ENCODE peak calls at places on chromosomes 4 and X, in five cellular contexts. One of them, this sample, is unnamed.

GRCh38 chrX:63930140-63930539 is 145.1 kb upstream of the ARHGEF9 start:
- DNase-seq in fibroblast of lung: no peak
- DNase-seq in tibial nerve: no peak
- DNase-seq in hepatocyte: no peak
- DNase-seq in neuronal stem cell: peak
- DNase-seq in this sample: no peak

GRCh38 chrX:71103110-71103983 is 3.2 kb downstream of the CXorf65 start:
- DNase-seq in tibial nerve: no peak
- DNase-seq in fibroblast of lung: no peak
- DNase-seq in hepatocyte: peak
- DNase-seq in neuronal stem cell: no peak
- DNase-seq in this sample: no peak

GRCh38 chr4:7960790-7961655 is 21.4 kb upstream of the AFAP1 start:
- DNase-seq in neuronal stem cell: no peak
- DNase-seq in tibial nerve: no peak
- DNase-seq in hepatocyte: peak
- DNase-seq in fibroblast of lung: peak
- DNase-seq in this sample: no peak

GRCh38 chr4:41287852-41288251 is 31.1 kb downstream of the UCHL1 start:
- DNase-seq in fibroblast of lung: no peak
- DNase-seq in hepatocyte: no peak
- DNase-seq in neuronal stem cell: no peak
- DNase-seq in tibial nerve: no peak
- DNase-seq in this sample: no peak

GRCh38 chr4:97072666-97073065 is 1070.6 kb downstream of the STPG2 start:
- DNase-seq in tibial nerve: no peak
- DNase-seq in neuronal stem cell: no peak
- DNase-seq in hepatocyte: no peak
- DNase-seq in fibroblast of lung: no peak
- DNase-seq in this sample: no peak

GRCh38 chr4:146059153-146059552 is 116.4 kb upstream of the LSM6 start:
- DNase-seq in hepatocyte: no peak
- DNase-seq in fibroblast of lung: no peak
- DNase-seq in neuronal stem cell: no peak
- DNase-seq in tibial nerve: no peak
- DNase-seq in this sample: no peak

GRCh38 chr4:52889778-52890400 is 27.8 kb downstream of the RASL11B start:
- DNase-seq in tibial nerve: no peak
- DNase-seq in fibroblast of lung: no peak
- DNase-seq in hepatocyte: no peak
- DNase-seq in neuronal stem cell: no peak
- DNase-seq in this sample: no peak

GRCh38 chr4:142485452-142485851 is 360.6 kb downstream of the INPP4B start:
- DNase-seq in hepatocyte: no peak
- DNase-seq in fibroblast of lung: no peak
- DNase-seq in neuronal stem cell: no peak
- DNase-seq in tibial nerve: no peak
- DNase-seq in this sample: no peak

GRCh38 chr4:14560577-14560976 is 441.7 kb upstream of the CPEB2 start:
- DNase-seq in hepatocyte: no peak
- DNase-seq in tibial nerve: no peak
- DNase-seq in fibroblast of lung: no peak
- DNase-seq in neuronal stem cell: no peak
- DNase-seq in this sample: no peak

GRCh38 chr4:25862411-25863346 is at the start of gene SEL1L3:
- DNase-seq in fibroblast of lung: no peak
- DNase-seq in neuronal stem cell: peak
- DNase-seq in tibial nerve: no peak
- DNase-seq in hepatocyte: peak
- DNase-seq in this sample: no peak

GRCh38 chr4:29405151-29405550 is 1315.0 kb upstream of the PCDH7 start:
- DNase-seq in tibial nerve: no peak
- DNase-seq in hepatocyte: no peak
- DNase-seq in neuronal stem cell: no peak
- DNase-seq in fibroblast of lung: peak
- DNase-seq in this sample: no peak

GRCh38 chr4:183182873-183183725 is 84.0 kb downstream of the WWC2 start:
- DNase-seq in tibial nerve: peak
- DNase-seq in fibroblast of lung: peak
- DNase-seq in neuronal stem cell: peak
- DNase-seq in hepatocyte: peak
- DNase-seq in this sample: no peak

GRCh38 chr4:178271386-178271785 is 829.1 kb upstream of the AGA start:
- DNase-seq in hepatocyte: no peak
- DNase-seq in tibial nerve: no peak
- DNase-seq in neuronal stem cell: no peak
- DNase-seq in fibroblast of lung: no peak
- DNase-seq in this sample: no peak

GRCh38 chr4:121958777-121959176 is 6.9 kb upstream of the TRPC3 start:
- DNase-seq in neuronal stem cell: no peak
- DNase-seq in fibroblast of lung: no peak
- DNase-seq in tibial nerve: no peak
- DNase-seq in hepatocyte: no peak
- DNase-seq in this sample: no peak

GRCh38 chr4:2787230-2788100 is 5.4 kb upstream of the SH3BP2 start:
- DNase-seq in tibial nerve: no peak
- DNase-seq in fibroblast of lung: no peak
- DNase-seq in neuronal stem cell: no peak
- DNase-seq in hepatocyte: no peak
- DNase-seq in this sample: no peak

GRCh38 chrX:124341361-124342132 is 4.8 kb upstream of the SH2D1A start:
- DNase-seq in hepatocyte: no peak
- DNase-seq in tibial nerve: no peak
- DNase-seq in neuronal stem cell: no peak
- DNase-seq in fibroblast of lung: no peak
- DNase-seq in this sample: no peak

GRCh38 chr4:161714022-161714751 is 449.6 kb downstream of the FSTL5 start:
- DNase-seq in hepatocyte: no peak
- DNase-seq in tibial nerve: no peak
- DNase-seq in fibroblast of lung: peak
- DNase-seq in neuronal stem cell: peak
- DNase-seq in this sample: no peak

GRCh38 chr4:31461425-31461824 is 741.3 kb downstream of the PCDH7 start:
- DNase-seq in fibroblast of lung: peak
- DNase-seq in neuronal stem cell: no peak
- DNase-seq in tibial nerve: no peak
- DNase-seq in hepatocyte: no peak
- DNase-seq in this sample: no peak

GRCh38 chr4:74056114-74056857 is 17.8 kb upstream of the CXCL3 start:
- DNase-seq in fibroblast of lung: peak
- DNase-seq in neuronal stem cell: no peak
- DNase-seq in hepatocyte: no peak
- DNase-seq in tibial nerve: no peak
- DNase-seq in this sample: no peak

GRCh38 chr4:3145251-3145908 is 70.9 kb downstream of the HTT start:
- DNase-seq in neuronal stem cell: no peak
- DNase-seq in tibial nerve: no peak
- DNase-seq in fibroblast of lung: peak
- DNase-seq in hepatocyte: no peak
- DNase-seq in this sample: no peak

GRCh38 chr4:168589154-168589553 is 92.3 kb downstream of the PALLD start:
- DNase-seq in fibroblast of lung: peak
- DNase-seq in neuronal stem cell: no peak
- DNase-seq in tibial nerve: no peak
- DNase-seq in hepatocyte: peak
- DNase-seq in this sample: no peak

GRCh38 chr4:8647626-8648025 is 55.1 kb downstream of the CPZ start:
- DNase-seq in neuronal stem cell: no peak
- DNase-seq in hepatocyte: no peak
- DNase-seq in fibroblast of lung: no peak
- DNase-seq in tibial nerve: no peak
- DNase-seq in this sample: no peak

GRCh38 chr4:109609431-109609830 is 49.4 kb downstream of the MCUB start:
- DNase-seq in tibial nerve: no peak
- DNase-seq in neuronal stem cell: no peak
- DNase-seq in hepatocyte: no peak
- DNase-seq in fibroblast of lung: no peak
- DNase-seq in this sample: no peak

GRCh38 chr4:70997068-70997467 is 3.6 kb downstream of the DCK start:
- DNase-seq in tibial nerve: no peak
- DNase-seq in neuronal stem cell: no peak
- DNase-seq in fibroblast of lung: no peak
- DNase-seq in hepatocyte: no peak
- DNase-seq in this sample: no peak
- H3K27ac ChIP-seq in tibial nerve: peak
- H3K27ac ChIP-seq in neuronal stem cell: no peak
- H3K27ac ChIP-seq in fibroblast of lung: no peak
- H3K27ac ChIP-seq in hepatocyte: no peak
- H3K27ac ChIP-seq in this sample: no peak

DNA sequence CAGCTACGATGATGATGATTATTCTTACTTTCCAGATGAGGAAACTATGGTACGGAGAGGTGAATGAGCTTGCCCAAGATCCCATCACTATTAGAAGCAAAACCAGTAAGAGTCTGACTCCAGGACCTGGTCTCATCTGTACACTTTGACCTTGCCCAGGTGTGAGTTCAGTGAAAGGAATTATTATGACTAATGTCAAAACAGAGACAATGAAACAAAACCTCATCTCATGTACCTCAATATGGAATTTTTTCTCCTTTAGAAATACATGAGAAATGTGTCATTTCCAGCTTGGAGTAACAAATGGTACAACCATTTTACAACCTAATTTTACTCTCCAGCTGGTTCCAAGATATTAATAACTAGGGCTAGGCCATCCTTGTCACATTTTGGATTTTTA is 213.7 kb downstream of the PTTG2 start:
- DNase-seq in neuronal stem cell: no peak
- DNase-seq in tibial nerve: no peak
- DNase-seq in fibroblast of lung: no peak
- DNase-seq in hepatocyte: no peak
- DNase-seq in this sample: no peak
- H3K27ac ChIP-seq in neuronal stem cell: no peak
- H3K27ac ChIP-seq in tibial nerve: no peak
- H3K27ac ChIP-seq in fibroblast of lung: no peak
- H3K27ac ChIP-seq in hepatocyte: no peak
- H3K27ac ChIP-seq in this sample: no peak

GRCh38 chr4:56051049-56051709 is 102.4 kb downstream of the CEP135 start:
- DNase-seq in tibial nerve: no peak
- DNase-seq in fibroblast of lung: no peak
- DNase-seq in neuronal stem cell: no peak
- DNase-seq in hepatocyte: no peak
- DNase-seq in this sample: no peak

GRCh38 chr4:56050584-56050983 is 101.8 kb downstream of the CEP135 start:
- DNase-seq in neuronal stem cell: no peak
- DNase-seq in tibial nerve: no peak
- DNase-seq in fibroblast of lung: no peak
- DNase-seq in hepatocyte: no peak
- DNase-seq in this sample: no peak

GRCh38 chr4:56051710-56052075 is 102.9 kb downstream of the CEP135 start:
- DNase-seq in neuronal stem cell: no peak
- DNase-seq in tibial nerve: no peak
- DNase-seq in hepatocyte: no peak
- DNase-seq in fibroblast of lung: no peak
- DNase-seq in this sample: no peak

GRCh38 chr4:56049428-56050212 is 100.9 kb downstream of the CEP135 start:
- DNase-seq in neuronal stem cell: peak
- DNase-seq in tibial nerve: no peak
- DNase-seq in fibroblast of lung: peak
- DNase-seq in hepatocyte: peak
- DNase-seq in this sample: no peak

GRCh38 chr4:56048621-56049427 is 100.1 kb downstream of the CEP135 start:
- DNase-seq in tibial nerve: no peak
- DNase-seq in fibroblast of lung: peak
- DNase-seq in hepatocyte: peak
- DNase-seq in neuronal stem cell: peak
- DNase-seq in this sample: peak
- H3K27ac ChIP-seq in tibial nerve: peak
- H3K27ac ChIP-seq in fibroblast of lung: no peak
- H3K27ac ChIP-seq in hepatocyte: peak
- H3K27ac ChIP-seq in neuronal stem cell: peak
- H3K27ac ChIP-seq in this sample: no peak

GRCh38 chr4:165723051-165723805 is 149.8 kb upstream of the TLL1 start:
- DNase-seq in fibroblast of lung: peak
- DNase-seq in tibial nerve: no peak
- DNase-seq in neuronal stem cell: no peak
- DNase-seq in hepatocyte: no peak
- DNase-seq in this sample: no peak
- H3K27ac ChIP-seq in fibroblast of lung: no peak
- H3K27ac ChIP-seq in tibial nerve: no peak
- H3K27ac ChIP-seq in neuronal stem cell: no peak
- H3K27ac ChIP-seq in hepatocyte: no peak
- H3K27ac ChIP-seq in this sample: no peak

GRCh38 chrX:49230500-49231232 is 2.5 kb downstream of the CACNA1F start:
- DNase-seq in tibial nerve: peak
- DNase-seq in neuronal stem cell: peak
- DNase-seq in fibroblast of lung: no peak
- DNase-seq in hepatocyte: peak
- DNase-seq in this sample: no peak
- H3K27ac ChIP-seq in tibial nerve: peak
- H3K27ac ChIP-seq in neuronal stem cell: no peak
- H3K27ac ChIP-seq in fibroblast of lung: no peak
- H3K27ac ChIP-seq in hepatocyte: peak
- H3K27ac ChIP-seq in this sample: no peak

DNA sequence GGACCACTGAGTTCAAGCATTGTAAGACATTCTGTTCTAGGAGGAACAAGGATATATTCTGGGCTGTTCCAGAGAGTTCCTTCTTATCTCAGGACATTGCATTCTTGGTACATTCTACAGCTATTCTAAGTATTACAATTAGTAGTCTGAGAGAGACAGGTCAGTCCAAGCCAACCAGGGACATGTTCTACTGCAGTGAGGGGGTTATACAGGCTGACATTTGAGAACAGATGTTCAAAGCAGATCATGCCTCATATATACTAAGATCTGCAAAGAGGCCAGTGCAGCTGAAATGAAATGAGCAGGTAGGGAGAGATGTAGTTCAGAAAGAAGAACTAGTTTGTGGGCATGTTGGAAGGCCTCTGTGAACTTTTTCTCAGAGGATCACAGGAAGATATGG is 142.0 kb downstream of the CENPC start:
- DNase-seq in hepatocyte: peak
- DNase-seq in tibial nerve: no peak
- DNase-seq in neuronal stem cell: no peak
- DNase-seq in fibroblast of lung: no peak
- DNase-seq in this sample: no peak
- H3K27ac ChIP-seq in hepatocyte: peak
- H3K27ac ChIP-seq in tibial nerve: no peak
- H3K27ac ChIP-seq in neuronal stem cell: no peak
- H3K27ac ChIP-seq in fibroblast of lung: no peak
- H3K27ac ChIP-seq in this sample: no peak